ENCODE peak calls at places on chromosomes 12 and 14, in four cellular contexts. F is activated CD4-positive, CD25-positive, alpha-beta regulatory T cell; W is lung microvascular endothelial cell; Q is HFF-Myc. J is an unnamed sample.

GRCh38 chr12:69566603-69567002 is 18.7 kb upstream of the CCT2 start:
- DNase-seq in F (no peak), W (no peak), Q (no peak), J (no peak)

GRCh38 chr14:60724080-60724618 is at the start of gene SIX4:
- DNase-seq in F (no peak), W (peak; percentile 80), Q (peak; percentile 70), J (peak; percentile 84)

GRCh38 chr14:102799684-102800562 is 22.7 kb downstream of the TRAF3 start:
- DNase-seq in F (no peak), W (no peak), Q (peak; percentile 70), J (peak; percentile 41)

GRCh38 chr12:107635139-107635538 is 50.5 kb upstream of the PWP1 start:
- DNase-seq in F (no peak), W (no peak), Q (no peak), J (no peak)

GRCh38 chr12:50246873-50247612 is 36.3 kb downstream of the LIMA1 start:
- DNase-seq in F (no peak), W (peak; percentile 83), Q (peak; percentile 98), J (peak; percentile 95)

GRCh38 chr14:70822706-70823185 is 13.4 kb upstream of the MAP3K9 start:
- DNase-seq in F (no peak), W (no peak), Q (no peak), J (no peak)

GRCh38 chr14:26334288-26334687 is 263.5 kb downstream of the NOVA1 start:
- DNase-seq in F (no peak), W (no peak), Q (no peak), J (no peak)

GRCh38 chr12:133107121-133107520 is 23.0 kb downstream of the ZNF891 start:
- DNase-seq in F (no peak), W (no peak), Q (no peak), J (no peak)

GRCh38 chr14:55867726-55868125 is 250.5 kb upstream of the PELI2 start:
- DNase-seq in F (no peak), W (no peak), Q (no peak), J (no peak)

GRCh38 chr12:10540776-10541205 is 35.1 kb downstream of the EIF2S3B start:
- DNase-seq in F (no peak), W (no peak), Q (no peak), J (peak; percentile 1)

GRCh38 chr14:93410893-93411292 is 19.8 kb upstream of the UNC79 start:
- DNase-seq in F (no peak), W (no peak), Q (no peak), J (no peak)

GRCh38 chr14:59213368-59214315 is 25.2 kb downstream of the DAAM1 start:
- DNase-seq in F (no peak), W (no peak), Q (no peak), J (peak; percentile 31)

GRCh38 chr12:713281-713875 is 39.0 kb upstream of the WNK1 start:
- DNase-seq in F (no peak), W (peak; percentile 27), Q (no peak), J (no peak)

GRCh38 chr12:38904932-38905479 is 385 bp downstream of the CPNE8 start:
- DNase-seq in F (no peak), W (peak; percentile 98), Q (no peak), J (peak; percentile 10)

GRCh38 chr12:77099799-77100198 is 34.4 kb upstream of the E2F7 start:
- DNase-seq in F (no peak), W (no peak), Q (no peak), J (no peak)

GRCh38 chr12:54054442-54055332 is 1.1 kb downstream of the HOXC4 start:
- DNase-seq in F (no peak), W (no peak), Q (no peak), J (no peak)

GRCh38 chr12:65522956-65523857 is 244.7 kb downstream of the MSRB3 start:
- DNase-seq in F (no peak), W (peak; percentile 25), Q (no peak), J (no peak)

GRCh38 chr14:36901846-36902245 is 240.2 kb downstream of the PAX9 start:
- DNase-seq in F (no peak), W (no peak), Q (no peak), J (no peak)

GRCh38 chr12:110861729-110862128 is 14.9 kb downstream of the CCDC63 start:
- DNase-seq in F (no peak), W (no peak), Q (no peak), J (no peak)

GRCh38 chr12:58285551-58285950 is 344.2 kb downstream of the ATP23 start:
- DNase-seq in F (no peak), W (no peak), Q (no peak), J (no peak)

GRCh38 chr12:68915055-68915454 is 17.9 kb downstream of the CPM start:
- DNase-seq in F (no peak), W (no peak), Q (no peak), J (peak; percentile 62)

GRCh38 chr14:59200214-59200613 is 11.7 kb downstream of the DAAM1 start:
- DNase-seq in F (no peak), W (no peak), Q (no peak), J (no peak)

GRCh38 chr12:55842681-55843429 is at the start of gene MMP19:
- DNase-seq in F (no peak), W (peak; percentile 63), Q (peak; percentile 65), J (peak; percentile 68)

GRCh38 chr12:53268637-53269562 is 801 bp downstream of the ESPL1 start:
- DNase-seq in F (no peak), W (no peak), Q (no peak), J (no peak)

GRCh38 chr14:72600551-72601330 is 293.2 kb downstream of the DPF3 start:
- DNase-seq in F (no peak), W (no peak), Q (no peak), J (no peak)

GRCh38 chr14:73783107-73783727 is 68.4 kb upstream of the PTGR2 start:
- DNase-seq in F (no peak), W (no peak), Q (no peak), J (no peak)

GRCh38 chr14:88934231-88934898 is 109.9 kb downstream of the TTC8 start:
- DNase-seq in F (no peak), W (no peak), Q (no peak), J (peak; percentile 18)

GRCh38 chr12:122003646-122004611 is 17.8 kb upstream of the BCL7A start:
- DNase-seq in F (no peak), W (no peak), Q (peak; percentile 16), J (peak; percentile 16)

GRCh38 chr14:65438266-65438933 is 25.9 kb downstream of the FUT8 start:
- DNase-seq in F (no peak), W (no peak), Q (no peak), J (no peak)

GRCh38 chr14:25150401-25150800 is 100.5 kb upstream of the STXBP6 start:
- DNase-seq in F (no peak), W (no peak), Q (no peak), J (no peak)

GRCh38 chr12:119751961-119752360 is 84.0 kb downstream of the PRKAB1 start:
- DNase-seq in F (no peak), W (no peak), Q (no peak), J (no peak)

GRCh38 chr14:86003998-86004397 is 474.1 kb downstream of the FLRT2 start:
- DNase-seq in F (no peak), W (no peak), Q (no peak), J (peak; percentile 66)

GRCh38 chr12:118312578-118312977 is 60.1 kb downstream of the TAOK3 start:
- DNase-seq in F (no peak), W (peak; percentile 43), Q (no peak), J (no peak)

GRCh38 chr12:106669216-106669615 is 86.4 kb downstream of the RFX4 start:
- DNase-seq in F (no peak), W (no peak), Q (no peak), J (no peak)

GRCh38 chr12:111298583-111299436 is 70.1 kb downstream of the PHETA1 start:
- DNase-seq in F (no peak), W (peak; percentile 72), Q (no peak), J (peak; percentile 29)

GRCh38 chr14:68949236-68949965 is 29.7 kb downstream of the ACTN1 start:
- DNase-seq in F (no peak), W (peak; percentile 39), Q (no peak), J (no peak)